ENCODE peak calls at places on chromosomes 5 and 9, in five cellular contexts. N, U, Z, E and X are unnamed samples. For H3K4me1, H3K9me3 and H3K36me3, the result is how much of the 10 kb centered on the place peaks cover.

GRCh38 chr9:131530546-131530929 is 525 bp downstream of the UCK1 start:
- DNase-seq in N (no peak), Z (no peak), E (peak), U (no peak), X (no peak)

GRCh38 chr9:73714294-73714693 is 562.6 kb downstream of the ANXA1 start:
- DNase-seq in U (no peak), E (no peak), N (peak), Z (no peak), X (no peak)

GRCh38 chr5:3878267-3878666 is 282.6 kb downstream of the IRX1 start:
- DNase-seq in N (no peak), U (no peak), Z (no peak), E (no peak), X (no peak)

GRCh38 chr5:180133060-180133459 is 61.5 kb upstream of the RNF130 start:
- DNase-seq in N (no peak), Z (no peak), U (no peak), E (no peak), X (no peak)

GRCh38 chr9:73824671-73825070 is 672.5 kb upstream of the RORB start:
- DNase-seq in E (no peak), Z (no peak), N (no peak), U (no peak), X (no peak)

GRCh38 chr5:14501353-14502162 is 80.0 kb upstream of the OTULINL start:
- DNase-seq in U (no peak), E (no peak), Z (no peak), N (no peak), X (no peak)

GRCh38 chr5:10607023-10607665 is 43.3 kb downstream of the ANKRD33B start:
- DNase-seq in N (peak), U (no peak), Z (peak), E (peak), X (no peak)

GRCh38 chr9:121230231-121230630 is 28.6 kb upstream of the RAB14 start:
- DNase-seq in N (no peak), U (no peak), Z (no peak), E (no peak), X (no peak)

GRCh38 chr9:107227696-107228258 is 55.3 kb upstream of the RAD23B start:
- DNase-seq in Z (no peak), E (no peak), U (no peak), N (no peak), X (no peak)

GRCh38 chr5:177369050-177369912 is 11.6 kb downstream of the RGS14 start:
- DNase-seq in N (no peak), Z (no peak), E (peak), U (no peak), X (no peak)

GRCh38 chr9:93093081-93093448 is 3.0 kb upstream of the CARD19 start:
- DNase-seq in E (no peak), U (no peak), Z (no peak), N (no peak), X (no peak)

GRCh38 chr5:43420241-43420640 is 8.1 kb upstream of the CCL28 start:
- DNase-seq in N (peak), U (no peak), Z (no peak), E (no peak), X (no peak)

GRCh38 chr9:126763130-126763764 is 41.6 kb upstream of the ZBTB43 start:
- DNase-seq in E (no peak), N (peak), Z (no peak), U (no peak), X (no peak)

GRCh38 chr9:128824911-128825310 is 4.7 kb downstream of the SPOUT1 start:
- DNase-seq in Z (no peak), U (no peak), E (no peak), N (no peak), X (no peak)

GRCh38 chr5:139675825-139676224 is 27.7 kb downstream of the CXXC5 start:
- DNase-seq in U (no peak), Z (no peak), N (no peak), E (no peak), X (no peak)

GRCh38 chr5:100623719-100624118 is 88.5 kb downstream of the FAM174A start:
- DNase-seq in U (no peak), N (peak), E (no peak), Z (no peak), X (no peak)

GRCh38 chr5:154977409-154977808 is 36.1 kb upstream of the KIF4B start:
- DNase-seq in E (no peak), Z (no peak), N (peak), U (no peak), X (no peak)

GRCh38 chr9:92764381-92764987 is at the start of gene BICD2:
- DNase-seq in U (no peak), N (no peak), Z (no peak), E (no peak), X (no peak)

GRCh38 chr9:133614056-133614455 is 4.9 kb upstream of the FAM163B start:
- DNase-seq in E (no peak), N (no peak), U (no peak), Z (no peak), X (no peak)

GRCh38 chr9:119963258-119963797 is 594.1 kb upstream of the BRINP1 start:
- DNase-seq in E (peak), Z (no peak), N (peak), U (no peak), X (no peak)

GRCh38 chr5:177403826-177404640 is 3.6 kb upstream of the PFN3 start:
- DNase-seq in E (peak), Z (no peak), U (peak), N (peak), X (peak)

GRCh38 chr9:86175743-86176456 is 76.5 kb upstream of the GOLM1 start:
- DNase-seq in U (no peak), N (no peak), Z (no peak), E (no peak), X (no peak)

GRCh38 chr5:329106-329757 is 7.7 kb downstream of the AHRR start:
- DNase-seq in N (no peak), U (no peak), E (no peak), Z (no peak), X (no peak)

GRCh38 chr5:103894882-103895281 is 332.3 kb upstream of the NUDT12 start:
- DNase-seq in E (no peak), N (peak), Z (no peak), U (no peak), X (no peak)

GRCh38 chr9:121453232-121453892 is 46.3 kb downstream of the GGTA1 start:
- DNase-seq in Z (no peak), U (no peak), N (no peak), E (no peak), X (no peak)

GRCh38 chr5:41924872-41925554 is at the start of gene FBXO4:
- DNase-seq in U (peak), E (peak), N (peak), Z (peak), X (peak)

DNA sequence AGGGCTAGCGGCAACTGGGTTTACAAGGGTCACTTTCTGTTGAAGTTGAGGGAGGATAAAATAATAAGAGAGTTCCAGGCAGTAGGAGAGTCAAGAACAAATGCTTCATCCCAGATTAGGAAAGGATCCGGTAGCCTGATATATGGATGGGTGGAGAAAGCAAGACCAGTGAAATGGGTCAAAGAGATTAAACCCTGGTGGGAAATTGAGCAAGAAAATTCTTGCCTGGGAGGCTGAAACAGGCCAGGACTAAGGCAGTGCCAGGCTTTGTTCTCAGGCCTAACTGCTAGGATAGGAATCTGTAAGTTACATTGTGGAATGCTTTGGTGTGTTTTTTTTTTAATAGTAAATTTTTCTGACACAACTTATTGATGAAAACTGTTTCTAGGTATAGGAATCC is 257.4 kb upstream of the RFX3 start:
- DNase-seq in U (no peak), Z (no peak), N (no peak), E (no peak), X (no peak)
- H3K4me1 ChIP-seq in U (under half), Z (under half), N (under half), E (under half), X (under half)

GRCh38 chr9:94464790-94465189 is 90.1 kb upstream of the PCAT7 start:
- DNase-seq in N (no peak), Z (no peak), E (no peak), U (no peak), X (no peak)
- H3K9me3 ChIP-seq in N (under half), Z (under half), E (under half), U (under half), X (under half)

DNA sequence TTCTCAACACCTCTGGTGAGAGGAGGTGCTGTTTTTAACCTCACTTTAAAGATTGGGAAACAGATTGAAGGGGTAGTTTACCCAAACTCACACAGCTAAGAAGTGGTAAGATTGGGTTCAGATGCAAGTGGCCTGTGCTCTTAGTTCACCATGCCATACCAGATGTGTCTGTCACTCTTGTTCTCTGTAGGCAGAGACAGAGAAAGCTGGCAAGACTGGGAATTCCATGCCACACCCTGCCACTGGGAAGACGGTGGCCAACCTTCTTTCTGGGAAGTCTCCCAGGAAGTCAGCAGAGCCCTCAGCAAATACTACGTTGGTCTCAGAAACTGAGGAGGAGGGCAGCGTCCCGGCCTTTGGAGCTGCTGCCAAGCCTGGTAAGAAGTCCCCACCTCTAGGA is 11.0 kb downstream of the TCOF1 start:
- DNase-seq in N (no peak), E (no peak), U (no peak), Z (no peak), X (no peak)
- H3K36me3 ChIP-seq in N (under half), E (half or more), U (half or more), Z (under half), X (half or more)

DNA sequence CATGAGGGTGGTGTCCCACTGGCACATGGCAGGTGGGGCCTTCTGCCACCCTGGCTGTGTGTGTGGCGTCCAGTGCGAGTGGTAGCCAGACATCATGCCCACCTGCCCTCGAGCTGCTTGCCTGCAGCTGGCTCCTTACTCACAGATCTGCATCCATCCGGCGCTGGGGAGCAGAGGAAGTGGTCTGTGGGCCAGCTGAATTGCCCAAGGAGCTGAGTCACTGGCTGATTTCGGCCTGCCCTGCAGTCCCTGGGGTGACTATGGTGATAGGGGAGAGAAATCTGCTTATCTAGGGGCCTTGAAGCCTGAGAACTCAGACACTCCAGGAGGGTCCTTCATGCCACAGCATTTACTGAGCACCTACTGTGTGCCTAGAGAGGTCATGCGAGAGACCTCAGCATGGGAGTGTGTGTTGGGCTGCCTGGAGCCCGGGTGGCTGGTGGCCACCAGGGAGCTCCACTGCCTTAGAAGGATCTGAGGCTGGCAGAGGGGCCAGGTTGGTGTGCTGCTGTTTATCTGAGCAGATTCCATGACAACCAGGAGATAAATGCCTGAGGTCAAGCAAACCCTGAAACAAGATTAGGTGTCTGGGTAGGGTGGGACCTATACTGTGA is 57.1 kb downstream of the SLC22A5 start:
- DNase-seq in Z (no peak), U (peak), E (peak), N (peak), X (peak)
- H3K4me1 ChIP-seq in Z (half or more), U (half or more), E (half or more), N (half or more), X (half or more)

DNA sequence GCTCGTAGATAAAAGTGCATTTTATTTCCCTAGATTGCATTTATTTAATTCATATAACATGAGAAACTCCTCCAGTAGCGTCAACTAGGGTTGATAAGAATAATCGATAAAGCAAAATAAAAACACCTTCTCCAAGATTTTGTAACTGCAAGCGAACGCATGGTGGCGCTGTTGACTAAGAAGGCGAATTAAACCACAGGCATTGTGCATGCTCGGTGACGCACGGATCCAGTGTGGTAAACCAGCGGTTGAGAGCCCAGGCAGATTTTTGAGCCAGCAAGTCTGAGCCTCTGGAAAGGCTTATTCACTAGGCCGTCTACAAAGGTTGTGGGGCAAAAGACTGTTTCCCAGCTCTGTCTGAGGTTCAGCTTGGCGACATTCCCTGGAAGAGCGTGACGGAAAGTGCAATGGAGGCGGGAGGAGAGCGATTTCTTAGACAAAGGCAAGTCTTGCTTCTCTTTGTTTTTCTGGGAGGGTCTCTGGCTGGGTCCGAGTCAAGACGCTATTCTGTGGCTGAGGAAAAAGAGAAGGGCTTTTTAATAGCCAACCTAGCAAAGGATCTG is at the start of gene PCDHB3:
- DNase-seq in E (no peak), N (peak), Z (no peak), U (no peak), X (no peak)
- H3K9me3 ChIP-seq in E (under half), N (under half), Z (under half), U (under half), X (under half)

GRCh38 chr9:15475923-15476536 is 34.7 kb downstream of the PSIP1 start:
- DNase-seq in E (no peak), N (no peak), U (no peak), Z (peak), X (no peak)
- H3K36me3 ChIP-seq in E (under half), N (under half), U (under half), Z (under half), X (under half)

GRCh38 chr5:38463634-38464521 is 92.6 kb downstream of the LIFR start:
- DNase-seq in N (peak), Z (no peak), E (peak), U (no peak), X (no peak)

GRCh38 chr5:38466444-38467189 is 89.8 kb downstream of the LIFR start:
- DNase-seq in U (no peak), E (no peak), Z (no peak), N (no peak), X (no peak)

GRCh38 chr5:38467353-38468040 is 88.9 kb downstream of the LIFR start:
- DNase-seq in Z (no peak), E (no peak), N (peak), U (no peak), X (no peak)

GRCh38 chr5:38465045-38465444 is 91.4 kb downstream of the LIFR start:
- DNase-seq in E (no peak), Z (no peak), U (no peak), N (no peak), X (no peak)

DNA sequence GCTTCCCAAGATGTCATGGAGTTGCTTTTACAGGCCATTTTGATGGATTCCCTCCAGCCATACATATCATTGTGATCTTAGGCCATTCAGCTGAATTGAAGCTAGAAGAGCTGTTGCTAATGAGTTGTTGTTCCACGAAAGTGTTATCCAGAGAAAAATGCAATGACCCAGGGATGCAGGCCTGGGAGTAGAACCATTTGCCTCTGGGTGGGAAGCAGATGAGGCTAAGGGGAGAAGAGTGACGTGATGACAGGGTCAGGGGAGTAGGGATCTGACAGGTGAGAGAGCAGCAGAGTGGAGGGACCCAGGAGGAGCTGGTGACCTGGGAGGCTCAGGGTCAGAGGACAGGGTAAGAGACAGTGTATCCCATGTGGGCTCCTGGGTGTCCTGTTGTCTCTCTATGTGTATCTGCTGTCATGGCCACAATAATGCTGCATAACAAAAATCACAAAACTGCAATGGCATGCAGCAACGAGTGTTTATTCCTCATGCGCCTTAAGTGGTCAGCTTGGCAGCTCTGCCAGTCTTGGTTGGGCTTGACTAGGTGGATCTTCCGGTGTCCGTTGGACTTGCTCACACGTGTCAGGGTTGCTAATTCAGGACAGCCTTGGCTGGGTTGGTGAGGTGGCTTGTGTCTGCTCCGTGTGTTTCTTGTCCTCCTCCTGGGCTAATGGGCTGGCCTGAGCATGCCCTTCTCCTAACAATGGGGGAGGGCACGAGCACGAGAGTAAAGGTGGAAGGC is 90.6 kb downstream of the LIFR start:
- DNase-seq in N (no peak), U (no peak), E (no peak), Z (no peak), X (no peak)
- H3K4me1 ChIP-seq in N (half or more), U (under half), E (half or more), Z (under half), X (under half)

GRCh38 chr9:17165734-17166133 is 30.9 kb downstream of the CNTLN start:
- DNase-seq in E (no peak), U (no peak), Z (no peak), N (no peak), X (no peak)
- H3K9me3 ChIP-seq in E (under half), U (under half), Z (under half), N (under half), X (under half)

GRCh38 chr9:99138424-99139284 is 33.7 kb downstream of the TGFBR1 start:
- DNase-seq in N (no peak), E (no peak), U (no peak), Z (no peak), X (no peak)

GRCh38 chr9:99135498-99135897 is 30.6 kb downstream of the TGFBR1 start:
- DNase-seq in U (no peak), N (no peak), E (no peak), Z (no peak), X (no peak)

GRCh38 chr9:99139868-99140267 is 35.0 kb downstream of the TGFBR1 start:
- DNase-seq in Z (no peak), E (no peak), N (no peak), U (no peak), X (no peak)

GRCh38 chr9:99134893-99135341 is 30.0 kb downstream of the TGFBR1 start:
- DNase-seq in E (no peak), Z (peak), N (peak), U (no peak), X (no peak)

DNA sequence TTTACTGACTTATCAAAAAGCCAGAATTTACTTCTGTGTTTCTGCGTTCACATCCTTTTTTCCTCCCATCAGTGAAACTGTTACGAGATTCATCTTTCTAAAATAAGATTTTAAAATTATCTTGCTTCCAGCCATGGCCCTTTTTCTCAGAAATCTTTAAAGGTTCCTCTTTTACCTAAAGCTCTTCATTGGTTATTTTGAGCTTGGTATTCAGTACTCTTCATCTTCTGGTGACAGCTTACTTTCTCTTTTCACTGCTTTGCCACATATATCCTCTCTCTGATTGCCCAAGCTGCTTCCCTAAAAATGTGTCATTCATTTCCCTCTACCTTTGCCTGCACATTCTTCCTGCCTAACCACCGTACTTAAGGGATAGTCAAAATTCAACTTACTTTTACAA is 32.3 kb downstream of the TGFBR1 start:
- DNase-seq in U (no peak), N (no peak), Z (no peak), E (no peak), X (no peak)
- H3K36me3 ChIP-seq in U (under half), N (under half), Z (under half), E (under half), X (under half)